ENCODE peak calls at places on chromosomes 2 and 18, in seven cellular contexts. S, Z, P, T, B, D and Q are unnamed samples.

GRCh38 chr2:153823880-153824279 is 47.8 kb upstream of the GALNT13 start:
- DNase-seq in S (no peak), Z (no peak), P (no peak), T (no peak), B (no peak), D (peak; percentile 0), Q (no peak)

GRCh38 chr2:241584446-241584845 is 25.9 kb downstream of the BOK start:
- DNase-seq in S (peak; percentile 42), Z (peak; percentile 69), P (no peak), T (peak; percentile 59), B (no peak), D (peak; percentile 79), Q (no peak)

GRCh38 chr2:203045867-203046266 is 31.2 kb downstream of the NBEAL1 start:
- DNase-seq in S (no peak), Z (no peak), P (no peak), T (no peak), B (no peak), D (no peak), Q (no peak)

GRCh38 chr2:232925153-232925768 is 55.2 kb downstream of the SNORC start:
- DNase-seq in S (no peak), Z (peak; percentile 41), P (no peak), T (no peak), B (no peak), D (no peak), Q (no peak)

GRCh38 chr2:86704482-86704971 is 15.6 kb upstream of the RMND5A start:
- DNase-seq in S (peak; percentile 78), Z (no peak), P (peak; percentile 62), T (peak; percentile 69), B (no peak), D (peak; percentile 88), Q (peak; percentile 23)

GRCh38 chr2:28168376-28168775 is 224.3 kb upstream of the FOSL2 start:
- DNase-seq in S (no peak), Z (no peak), P (no peak), T (no peak), B (no peak), D (peak; percentile 68), Q (no peak)

GRCh38 chr2:239289545-239289944 is 111.3 kb downstream of the HDAC4 start:
- DNase-seq in S (no peak), Z (no peak), P (peak; percentile 1), T (no peak), B (no peak), D (no peak), Q (no peak)

GRCh38 chr2:17901246-17901645 is 22.8 kb downstream of the KCNS3 start:
- DNase-seq in S (no peak), Z (no peak), P (peak; percentile 15), T (no peak), B (peak; percentile 39), D (no peak), Q (no peak)

GRCh38 chr2:111057045-111057444 is 63.7 kb upstream of the BCL2L11 start:
- DNase-seq in S (no peak), Z (no peak), P (no peak), T (no peak), B (no peak), D (no peak), Q (no peak)

GRCh38 chr2:205002390-205002789 is 457.1 kb downstream of the PARD3B start:
- DNase-seq in S (no peak), Z (no peak), P (no peak), T (no peak), B (no peak), D (no peak), Q (no peak)

GRCh38 chr2:170224692-170225091 is 46.7 kb downstream of the MYO3B start:
- DNase-seq in S (no peak), Z (no peak), P (no peak), T (no peak), B (no peak), D (no peak), Q (no peak)

GRCh38 chr2:26776195-26776594 is 9.7 kb upstream of the CENPA start:
- DNase-seq in S (no peak), Z (no peak), P (no peak), T (no peak), B (no peak), D (no peak), Q (no peak)

GRCh38 chr2:26780203-26780760 is 5.6 kb upstream of the CENPA start:
- DNase-seq in S (no peak), Z (no peak), P (no peak), T (no peak), B (no peak), D (no peak), Q (no peak)

GRCh38 chr2:26782876-26783704 is 2.8 kb upstream of the CENPA start:
- DNase-seq in S (no peak), Z (no peak), P (no peak), T (no peak), B (no peak), D (no peak), Q (no peak)

GRCh38 chr2:26778076-26778475 is 7.8 kb upstream of the CENPA start:
- DNase-seq in S (no peak), Z (no peak), P (no peak), T (no peak), B (no peak), D (no peak), Q (no peak)

GRCh38 chr2:26778507-26778906 is 7.3 kb upstream of the CENPA start:
- DNase-seq in S (peak; percentile 29), Z (no peak), P (no peak), T (no peak), B (no peak), D (peak; percentile 13), Q (no peak)
- TF ChIP-seq CTCF in S (no peak), Z (no peak), P (no peak), T (no peak), B (no peak), D (no peak), Q (no peak)

GRCh38 chr2:55236992-55237543 is 4.6 kb downstream of the RPS27A start:
- DNase-seq in S (no peak), Z (no peak), P (no peak), T (no peak), B (no peak), D (no peak), Q (no peak)
- H3K36me3 ChIP-seq in S (peaks cover 29% of the 10 kb centered on the region), Z (peaks cover 38% of the 10 kb centered on the region), P (peaks cover 24% of the 10 kb centered on the region), T (peaks cover 31% of the 10 kb centered on the region), B (peaks cover 86% of the 10 kb centered on the region), D (peaks cover 40% of the 10 kb centered on the region), Q (no peaks in the 10 kb centered on the region)

DNA sequence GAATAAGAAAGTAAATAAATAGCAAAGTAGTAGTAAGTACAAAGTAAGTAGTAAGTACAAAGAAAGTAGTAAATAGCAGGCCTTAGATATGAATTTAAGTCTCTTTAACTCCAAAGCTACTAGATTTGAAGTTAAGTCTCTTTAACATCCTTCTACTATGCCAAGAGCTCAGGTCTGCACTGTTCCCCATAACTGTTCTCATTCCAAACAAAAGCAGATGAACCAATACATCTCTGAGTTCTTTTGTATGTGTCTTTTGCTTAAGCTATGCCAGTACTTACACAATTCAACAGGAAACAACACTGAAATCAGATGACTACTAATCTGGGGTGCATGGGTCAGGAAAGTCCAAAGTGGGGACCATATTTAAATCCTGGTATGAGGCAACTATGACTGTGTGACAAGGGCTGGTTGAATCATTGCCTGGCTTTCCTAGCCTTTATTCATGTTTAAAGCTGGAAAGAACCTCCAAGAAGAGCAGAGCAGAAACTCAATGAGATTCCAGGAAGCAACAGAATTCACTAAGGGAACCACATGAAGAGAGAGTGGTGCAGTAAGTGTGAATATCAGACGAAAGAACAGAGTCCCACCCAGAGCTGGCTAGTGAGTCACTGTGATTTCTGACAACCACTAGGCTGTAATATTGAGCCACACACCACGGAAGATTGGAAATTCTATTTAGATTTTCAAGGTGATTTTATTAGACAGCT is 51.0 kb upstream of the CYP26B1 start:
- DNase-seq in S (peak; percentile 57), Z (no peak), P (no peak), T (peak; percentile 80), B (no peak), D (peak; percentile 59), Q (no peak)
- TF ChIP-seq CTCF in S (peak; percentile 42), Z (peak; percentile 20), P (no peak), T (peak; percentile 58), B (no peak), D (peak; percentile 29), Q (no peak)

GRCh38 chr18:13022644-13023043 is 31.5 kb downstream of the CEP192 start:
- DNase-seq in S (no peak), Z (no peak), P (no peak), T (no peak), B (no peak), D (no peak), Q (no peak)
- H3K36me3 ChIP-seq in S (peaks cover 11% of the 10 kb centered on the region), Z (peaks cover 4% of the 10 kb centered on the region), P (peaks cover 5% of the 10 kb centered on the region), T (peaks cover 5% of the 10 kb centered on the region), B (peaks cover 64% of the 10 kb centered on the region), D (peaks cover 23% of the 10 kb centered on the region), Q (no peaks in the 10 kb centered on the region)